ENCODE peak calls at places on chromosomes 3 and 15, in ten cellular contexts. One of them, this sample, is unnamed.

GRCh38 chr3:172300862-172301261 is 147.4 kb downstream of the GHSR start:
- DNase-seq in dorsolateral prefrontal cortex: no peak
- DNase-seq in AG04450: no peak
- DNase-seq in lung: no peak
- DNase-seq in CD4-positive, alpha-beta T cell: no peak
- DNase-seq in body of pancreas: no peak
- DNase-seq in SK-N-SH: no peak
- DNase-seq in heart left ventricle: no peak
- DNase-seq in mesenchymal stem cell: no peak
- DNase-seq in right atrium auricular region: no peak
- DNase-seq in this sample: no peak

GRCh38 chr3:115800489-115801080 is 177.3 kb downstream of the GAP43 start:
- DNase-seq in dorsolateral prefrontal cortex: no peak
- DNase-seq in AG04450: no peak
- DNase-seq in lung: no peak
- DNase-seq in CD4-positive, alpha-beta T cell: no peak
- DNase-seq in body of pancreas: no peak
- DNase-seq in SK-N-SH: no peak
- DNase-seq in heart left ventricle: no peak
- DNase-seq in mesenchymal stem cell: peak; percentile 77
- DNase-seq in right atrium auricular region: no peak
- DNase-seq in this sample: no peak

GRCh38 chr3:127493924-127494646 is 96.4 kb downstream of the TPRA1 start:
- DNase-seq in dorsolateral prefrontal cortex: no peak
- DNase-seq in AG04450: no peak
- DNase-seq in lung: peak; percentile 10
- DNase-seq in CD4-positive, alpha-beta T cell: no peak
- DNase-seq in body of pancreas: no peak
- DNase-seq in SK-N-SH: no peak
- DNase-seq in heart left ventricle: no peak
- DNase-seq in mesenchymal stem cell: no peak
- DNase-seq in right atrium auricular region: no peak
- DNase-seq in this sample: no peak

GRCh38 chr15:79261836-79262235 is 20.7 kb upstream of the ANKRD34C start:
- DNase-seq in dorsolateral prefrontal cortex: no peak
- DNase-seq in AG04450: no peak
- DNase-seq in lung: no peak
- DNase-seq in CD4-positive, alpha-beta T cell: no peak
- DNase-seq in body of pancreas: no peak
- DNase-seq in SK-N-SH: no peak
- DNase-seq in heart left ventricle: no peak
- DNase-seq in mesenchymal stem cell: no peak
- DNase-seq in right atrium auricular region: no peak
- DNase-seq in this sample: no peak

GRCh38 chr3:78736863-78737262 is 1030.9 kb downstream of the ROBO1 start:
- DNase-seq in dorsolateral prefrontal cortex: no peak
- DNase-seq in AG04450: no peak
- DNase-seq in lung: no peak
- DNase-seq in CD4-positive, alpha-beta T cell: no peak
- DNase-seq in body of pancreas: no peak
- DNase-seq in SK-N-SH: no peak
- DNase-seq in heart left ventricle: no peak
- DNase-seq in mesenchymal stem cell: peak; percentile 59
- DNase-seq in right atrium auricular region: no peak
- DNase-seq in this sample: no peak

GRCh38 chr15:82122754-82123400 is 77.1 kb upstream of the MEX3B start:
- DNase-seq in dorsolateral prefrontal cortex: no peak
- DNase-seq in AG04450: peak; percentile 95
- DNase-seq in lung: no peak
- DNase-seq in CD4-positive, alpha-beta T cell: no peak
- DNase-seq in body of pancreas: peak; percentile 33
- DNase-seq in SK-N-SH: no peak
- DNase-seq in heart left ventricle: no peak
- DNase-seq in mesenchymal stem cell: peak; percentile 92
- DNase-seq in right atrium auricular region: peak; percentile 55
- DNase-seq in this sample: peak; percentile 6

GRCh38 chr15:100348578-100348977 is 6.8 kb upstream of the ADAMTS17 start:
- DNase-seq in dorsolateral prefrontal cortex: no peak
- DNase-seq in AG04450: no peak
- DNase-seq in lung: no peak
- DNase-seq in CD4-positive, alpha-beta T cell: no peak
- DNase-seq in body of pancreas: no peak
- DNase-seq in SK-N-SH: no peak
- DNase-seq in heart left ventricle: no peak
- DNase-seq in mesenchymal stem cell: no peak
- DNase-seq in right atrium auricular region: no peak
- DNase-seq in this sample: no peak

GRCh38 chr15:98785796-98786581 is 137.7 kb downstream of the IGF1R start:
- DNase-seq in dorsolateral prefrontal cortex: no peak
- DNase-seq in AG04450: no peak
- DNase-seq in lung: no peak
- DNase-seq in CD4-positive, alpha-beta T cell: no peak
- DNase-seq in body of pancreas: peak; percentile 49
- DNase-seq in SK-N-SH: no peak
- DNase-seq in heart left ventricle: no peak
- DNase-seq in mesenchymal stem cell: no peak
- DNase-seq in right atrium auricular region: no peak
- DNase-seq in this sample: peak; percentile 49

GRCh38 chr3:56055616-56056350 is 412.5 kb downstream of the ERC2 start:
- DNase-seq in dorsolateral prefrontal cortex: no peak
- DNase-seq in AG04450: no peak
- DNase-seq in lung: no peak
- DNase-seq in CD4-positive, alpha-beta T cell: no peak
- DNase-seq in body of pancreas: no peak
- DNase-seq in SK-N-SH: no peak
- DNase-seq in heart left ventricle: no peak
- DNase-seq in mesenchymal stem cell: peak; percentile 43
- DNase-seq in right atrium auricular region: no peak
- DNase-seq in this sample: no peak

DNA sequence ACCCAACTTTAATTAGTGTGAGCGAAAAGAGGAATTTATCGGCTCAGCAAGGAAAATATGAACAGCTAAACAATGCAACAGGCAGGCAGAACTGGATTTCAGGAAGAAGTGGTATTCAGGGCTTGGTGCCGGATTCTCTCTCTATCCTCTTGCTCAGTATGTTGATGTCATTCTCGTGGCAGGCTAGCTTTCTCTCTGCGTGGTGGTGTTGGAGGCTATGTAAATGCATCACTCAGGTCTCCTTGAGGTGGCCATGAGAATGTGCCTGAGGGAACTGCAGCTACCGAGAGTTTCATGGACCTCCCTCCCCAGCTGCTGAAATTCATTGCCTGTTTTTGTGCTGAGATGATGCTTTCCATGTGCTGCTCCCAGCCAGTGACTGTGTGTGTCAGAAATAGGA is 18.3 kb upstream of the SYN2 start:
- DNase-seq in dorsolateral prefrontal cortex: no peak
- DNase-seq in AG04450: no peak
- DNase-seq in lung: no peak
- DNase-seq in CD4-positive, alpha-beta T cell: no peak
- DNase-seq in body of pancreas: no peak
- DNase-seq in SK-N-SH: no peak
- DNase-seq in heart left ventricle: no peak
- DNase-seq in mesenchymal stem cell: no peak
- DNase-seq in right atrium auricular region: no peak
- DNase-seq in this sample: no peak
- H3K27me3 ChIP-seq in dorsolateral prefrontal cortex: no peaks in the 10 kb centered on the region
- H3K27me3 ChIP-seq in AG04450: no peaks in the 10 kb centered on the region
- H3K27me3 ChIP-seq in lung: no peaks in the 10 kb centered on the region
- H3K27me3 ChIP-seq in CD4-positive, alpha-beta T cell: no peaks in the 10 kb centered on the region
- H3K27me3 ChIP-seq in body of pancreas: no peaks in the 10 kb centered on the region
- H3K27me3 ChIP-seq in SK-N-SH: no peaks in the 10 kb centered on the region
- H3K27me3 ChIP-seq in heart left ventricle: no peaks in the 10 kb centered on the region
- H3K27me3 ChIP-seq in mesenchymal stem cell: peaks cover 8% of the 10 kb centered on the region
- H3K27me3 ChIP-seq in right atrium auricular region: no peaks in the 10 kb centered on the region
- H3K27me3 ChIP-seq in this sample: no peaks in the 10 kb centered on the region

GRCh38 chr3:179000659-179001058 is 71.0 kb downstream of the ZMAT3 start:
- DNase-seq in dorsolateral prefrontal cortex: no peak
- DNase-seq in AG04450: no peak
- DNase-seq in lung: no peak
- DNase-seq in CD4-positive, alpha-beta T cell: no peak
- DNase-seq in body of pancreas: no peak
- DNase-seq in SK-N-SH: no peak
- DNase-seq in heart left ventricle: no peak
- DNase-seq in mesenchymal stem cell: no peak
- DNase-seq in right atrium auricular region: no peak
- DNase-seq in this sample: no peak
- H3K27ac ChIP-seq in dorsolateral prefrontal cortex: no peak overlapping the region
- H3K27ac ChIP-seq in AG04450: no peak overlapping the region
- H3K27ac ChIP-seq in lung: no peak overlapping the region
- H3K27ac ChIP-seq in CD4-positive, alpha-beta T cell: no peak overlapping the region
- H3K27ac ChIP-seq in body of pancreas: no peak overlapping the region
- H3K27ac ChIP-seq in SK-N-SH: no peak overlapping the region
- H3K27ac ChIP-seq in heart left ventricle: no peak overlapping the region
- H3K27ac ChIP-seq in mesenchymal stem cell: no peak overlapping the region
- H3K27ac ChIP-seq in right atrium auricular region: no peak overlapping the region
- H3K27ac ChIP-seq in this sample: no peak overlapping the region

GRCh38 chr3:181403876-181404660 is 307.7 kb upstream of the SOX2 start:
- DNase-seq in dorsolateral prefrontal cortex: no peak
- DNase-seq in AG04450: no peak
- DNase-seq in lung: no peak
- DNase-seq in CD4-positive, alpha-beta T cell: no peak
- DNase-seq in body of pancreas: no peak
- DNase-seq in SK-N-SH: no peak
- DNase-seq in heart left ventricle: no peak
- DNase-seq in mesenchymal stem cell: no peak
- DNase-seq in right atrium auricular region: no peak
- DNase-seq in this sample: peak; percentile 3
- H3K27me3 ChIP-seq in dorsolateral prefrontal cortex: no peaks in the 10 kb centered on the region
- H3K27me3 ChIP-seq in AG04450: no peaks in the 10 kb centered on the region
- H3K27me3 ChIP-seq in lung: no peaks in the 10 kb centered on the region
- H3K27me3 ChIP-seq in CD4-positive, alpha-beta T cell: no peaks in the 10 kb centered on the region
- H3K27me3 ChIP-seq in body of pancreas: no peaks in the 10 kb centered on the region
- H3K27me3 ChIP-seq in SK-N-SH: no peaks in the 10 kb centered on the region
- H3K27me3 ChIP-seq in heart left ventricle: no peaks in the 10 kb centered on the region
- H3K27me3 ChIP-seq in mesenchymal stem cell: no peaks in the 10 kb centered on the region
- H3K27me3 ChIP-seq in right atrium auricular region: no peaks in the 10 kb centered on the region
- H3K27me3 ChIP-seq in this sample: no peaks in the 10 kb centered on the region

DNA sequence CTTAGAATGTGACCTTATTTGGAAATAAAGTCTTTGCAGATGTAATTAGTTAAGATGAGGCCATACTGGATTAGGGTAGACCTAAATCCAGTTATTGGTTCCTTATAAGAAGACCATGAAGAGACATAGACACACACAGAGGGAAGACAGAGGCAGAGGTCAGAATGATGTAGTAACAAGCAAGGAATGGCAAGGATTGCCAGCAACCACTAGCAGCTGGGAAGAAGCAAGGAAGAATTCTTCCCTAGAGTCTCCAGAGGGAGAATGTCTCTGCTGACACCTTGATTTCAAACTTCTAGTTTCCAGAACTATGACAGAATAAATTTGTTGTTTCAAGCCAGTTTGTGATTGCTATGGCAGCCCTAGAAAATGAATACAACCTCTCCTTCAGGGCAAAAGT is 116.7 kb downstream of the WDR76 start:
- DNase-seq in dorsolateral prefrontal cortex: no peak
- DNase-seq in AG04450: no peak
- DNase-seq in lung: no peak
- DNase-seq in CD4-positive, alpha-beta T cell: no peak
- DNase-seq in body of pancreas: no peak
- DNase-seq in SK-N-SH: no peak
- DNase-seq in heart left ventricle: no peak
- DNase-seq in mesenchymal stem cell: no peak
- DNase-seq in right atrium auricular region: no peak
- DNase-seq in this sample: no peak
- H3K27ac ChIP-seq in dorsolateral prefrontal cortex: no peak overlapping the region
- H3K27ac ChIP-seq in AG04450: no peak overlapping the region
- H3K27ac ChIP-seq in lung: no peak overlapping the region
- H3K27ac ChIP-seq in CD4-positive, alpha-beta T cell: no peak overlapping the region
- H3K27ac ChIP-seq in body of pancreas: no peak overlapping the region
- H3K27ac ChIP-seq in SK-N-SH: no peak overlapping the region
- H3K27ac ChIP-seq in heart left ventricle: no peak overlapping the region
- H3K27ac ChIP-seq in mesenchymal stem cell: no peak overlapping the region
- H3K27ac ChIP-seq in right atrium auricular region: no peak overlapping the region
- H3K27ac ChIP-seq in this sample: no peak overlapping the region

GRCh38 chr3:122178711-122179110 is 4.8 kb upstream of the CASR start:
- DNase-seq in dorsolateral prefrontal cortex: no peak
- DNase-seq in AG04450: no peak
- DNase-seq in lung: no peak
- DNase-seq in CD4-positive, alpha-beta T cell: no peak
- DNase-seq in body of pancreas: no peak
- DNase-seq in SK-N-SH: no peak
- DNase-seq in heart left ventricle: no peak
- DNase-seq in mesenchymal stem cell: no peak
- DNase-seq in right atrium auricular region: no peak
- DNase-seq in this sample: no peak

GRCh38 chr3:122184591-122184929 is 1.1 kb downstream of the CASR start:
- DNase-seq in dorsolateral prefrontal cortex: no peak
- DNase-seq in AG04450: no peak
- DNase-seq in lung: no peak
- DNase-seq in CD4-positive, alpha-beta T cell: no peak
- DNase-seq in body of pancreas: no peak
- DNase-seq in SK-N-SH: no peak
- DNase-seq in heart left ventricle: no peak
- DNase-seq in mesenchymal stem cell: no peak
- DNase-seq in right atrium auricular region: no peak
- DNase-seq in this sample: no peak

GRCh38 chr3:122186372-122186771 is 2.9 kb downstream of the CASR start:
- DNase-seq in dorsolateral prefrontal cortex: no peak
- DNase-seq in AG04450: no peak
- DNase-seq in lung: no peak
- DNase-seq in CD4-positive, alpha-beta T cell: no peak
- DNase-seq in body of pancreas: no peak
- DNase-seq in SK-N-SH: no peak
- DNase-seq in heart left ventricle: no peak
- DNase-seq in mesenchymal stem cell: no peak
- DNase-seq in right atrium auricular region: no peak
- DNase-seq in this sample: peak; percentile 73

GRCh38 chr3:122183893-122184590 is 574 bp downstream of the CASR start:
- DNase-seq in dorsolateral prefrontal cortex: no peak
- DNase-seq in AG04450: no peak
- DNase-seq in lung: no peak
- DNase-seq in CD4-positive, alpha-beta T cell: no peak
- DNase-seq in body of pancreas: peak; percentile 7
- DNase-seq in SK-N-SH: peak; percentile 35
- DNase-seq in heart left ventricle: no peak
- DNase-seq in mesenchymal stem cell: no peak
- DNase-seq in right atrium auricular region: no peak
- DNase-seq in this sample: no peak

GRCh38 chr3:122183521-122183892 is at the start of gene CASR:
- DNase-seq in dorsolateral prefrontal cortex: no peak
- DNase-seq in AG04450: no peak
- DNase-seq in lung: no peak
- DNase-seq in CD4-positive, alpha-beta T cell: no peak
- DNase-seq in body of pancreas: peak; percentile 57
- DNase-seq in SK-N-SH: no peak
- DNase-seq in heart left ventricle: no peak
- DNase-seq in mesenchymal stem cell: no peak
- DNase-seq in right atrium auricular region: no peak
- DNase-seq in this sample: peak; percentile 29
- H3K27me3 ChIP-seq in dorsolateral prefrontal cortex: peaks cover 71% of the 10 kb centered on the region
- H3K27me3 ChIP-seq in AG04450: peaks cover 19% of the 10 kb centered on the region
- H3K27me3 ChIP-seq in lung: no peaks in the 10 kb centered on the region
- H3K27me3 ChIP-seq in CD4-positive, alpha-beta T cell: peaks cover 29% of the 10 kb centered on the region
- H3K27me3 ChIP-seq in body of pancreas: peaks cover 3% of the 10 kb centered on the region
- H3K27me3 ChIP-seq in SK-N-SH: peaks cover 25% of the 10 kb centered on the region
- H3K27me3 ChIP-seq in heart left ventricle: peaks cover 54% of the 10 kb centered on the region
- H3K27me3 ChIP-seq in mesenchymal stem cell: peaks cover 29% of the 10 kb centered on the region
- H3K27me3 ChIP-seq in right atrium auricular region: peaks cover 6% of the 10 kb centered on the region
- H3K27me3 ChIP-seq in this sample: peaks cover 9% of the 10 kb centered on the region

GRCh38 chr3:14248849-14249523 is 70.4 kb downstream of the LSM3 start:
- DNase-seq in dorsolateral prefrontal cortex: no peak
- DNase-seq in AG04450: no peak
- DNase-seq in lung: no peak
- DNase-seq in CD4-positive, alpha-beta T cell: no peak
- DNase-seq in body of pancreas: peak; percentile 42
- DNase-seq in SK-N-SH: no peak
- DNase-seq in heart left ventricle: no peak
- DNase-seq in mesenchymal stem cell: peak; percentile 36
- DNase-seq in right atrium auricular region: no peak
- DNase-seq in this sample: no peak
- H3K27ac ChIP-seq in dorsolateral prefrontal cortex: peak overlapping the region; percentile 92
- H3K27ac ChIP-seq in AG04450: no peak overlapping the region
- H3K27ac ChIP-seq in lung: no peak overlapping the region
- H3K27ac ChIP-seq in CD4-positive, alpha-beta T cell: no peak overlapping the region
- H3K27ac ChIP-seq in body of pancreas: no peak overlapping the region
- H3K27ac ChIP-seq in SK-N-SH: no peak overlapping the region
- H3K27ac ChIP-seq in heart left ventricle: no peak overlapping the region
- H3K27ac ChIP-seq in mesenchymal stem cell: no peak overlapping the region
- H3K27ac ChIP-seq in right atrium auricular region: no peak overlapping the region
- H3K27ac ChIP-seq in this sample: no peak overlapping the region

This sample was measured in small intestine.